ENCODE peak calls at places on chromosomes 2 and 18, in four cellular contexts. W, F, T and V are unnamed samples.

GRCh38 chr18:55381277-55381676 is 206.7 kb downstream of the TCF4 start:
- DNase-seq in F (no peak), T (no peak), W (no peak), V (no peak)

GRCh38 chr2:235940330-235940729 is 227.9 kb downstream of the GBX2 start:
- DNase-seq in T (peak; percentile 47), F (no peak), W (no peak), V (no peak)

GRCh38 chr2:159982270-159982669 is 80.1 kb downstream of the PLA2R1 start:
- DNase-seq in W (no peak), T (no peak), F (no peak), V (no peak)

GRCh38 chr2:86251840-86252266 is 52.6 kb downstream of the MRPL35 start:
- DNase-seq in W (peak; percentile 66), T (no peak), F (no peak), V (no peak)

GRCh38 chr18:63099026-63099840 is 220.3 kb downstream of the BCL2 start:
- DNase-seq in T (no peak), F (no peak), W (no peak), V (no peak)

GRCh38 chr2:38602136-38602731 is 494 bp downstream of the HNRNPLL start:
- DNase-seq in W (no peak), T (no peak), F (no peak), V (peak; percentile 46)

GRCh38 chr2:241618296-241618805 is 18.6 kb downstream of the THAP4 start:
- DNase-seq in W (no peak), F (peak; percentile 11), T (no peak), V (no peak)

GRCh38 chr2:50014168-50014567 is 859.9 kb upstream of the FSHR start:
- DNase-seq in F (no peak), T (no peak), W (no peak), V (no peak)

GRCh38 chr2:106012591-106013347 is 181.3 kb downstream of the UXS1 start:
- DNase-seq in T (no peak), W (no peak), F (no peak), V (no peak)

GRCh38 chr2:179237209-179237946 is 27.3 kb downstream of the SESTD1 start:
- DNase-seq in T (no peak), F (no peak), W (peak; percentile 22), V (no peak)

GRCh38 chr2:43050866-43051265 is 175.5 kb downstream of the ZFP36L2 start:
- DNase-seq in F (no peak), W (no peak), T (no peak), V (peak; percentile 1)

GRCh38 chr2:240247868-240248820 is 107.7 kb upstream of the OTOS start:
- DNase-seq in F (no peak), W (no peak), T (no peak), V (no peak)

GRCh38 chr2:233480490-233481202 is 85.9 kb downstream of the USP40 start:
- DNase-seq in W (peak; percentile 18), T (no peak), F (no peak), V (no peak)

DNA sequence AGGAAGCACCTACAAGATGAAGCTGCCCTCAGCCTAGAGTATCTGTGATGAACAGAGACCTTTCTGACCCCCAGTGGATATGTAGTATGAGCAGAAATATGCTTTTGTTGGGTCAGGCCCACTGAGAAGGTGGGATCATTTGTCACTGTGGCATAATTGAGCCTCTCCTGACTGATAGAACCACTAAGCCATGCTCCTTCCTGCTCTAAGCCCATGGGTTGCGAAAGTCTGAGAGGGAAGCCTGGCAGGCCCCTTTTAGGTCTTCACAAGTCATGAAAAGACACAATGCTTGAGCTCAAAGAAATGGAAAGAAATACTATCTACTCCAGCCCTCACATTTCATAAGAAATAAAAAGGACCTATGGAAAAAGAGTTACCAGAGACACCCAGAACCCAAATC is 127.7 kb downstream of the TNS1 start:
- DNase-seq in F (no peak), W (no peak), T (no peak), V (no peak)
- TF ChIP-seq CBFB in F (no peak), W (no peak), T (no peak), V (no peak)

GRCh38 chr2:60957224-60957623 is 60.3 kb upstream of the PEX13 start:
- DNase-seq in F (no peak), W (no peak), T (no peak), V (no peak)
- TF ChIP-seq USF2 in F (no peak), W (no peak), T (no peak), V (no peak)

DNA sequence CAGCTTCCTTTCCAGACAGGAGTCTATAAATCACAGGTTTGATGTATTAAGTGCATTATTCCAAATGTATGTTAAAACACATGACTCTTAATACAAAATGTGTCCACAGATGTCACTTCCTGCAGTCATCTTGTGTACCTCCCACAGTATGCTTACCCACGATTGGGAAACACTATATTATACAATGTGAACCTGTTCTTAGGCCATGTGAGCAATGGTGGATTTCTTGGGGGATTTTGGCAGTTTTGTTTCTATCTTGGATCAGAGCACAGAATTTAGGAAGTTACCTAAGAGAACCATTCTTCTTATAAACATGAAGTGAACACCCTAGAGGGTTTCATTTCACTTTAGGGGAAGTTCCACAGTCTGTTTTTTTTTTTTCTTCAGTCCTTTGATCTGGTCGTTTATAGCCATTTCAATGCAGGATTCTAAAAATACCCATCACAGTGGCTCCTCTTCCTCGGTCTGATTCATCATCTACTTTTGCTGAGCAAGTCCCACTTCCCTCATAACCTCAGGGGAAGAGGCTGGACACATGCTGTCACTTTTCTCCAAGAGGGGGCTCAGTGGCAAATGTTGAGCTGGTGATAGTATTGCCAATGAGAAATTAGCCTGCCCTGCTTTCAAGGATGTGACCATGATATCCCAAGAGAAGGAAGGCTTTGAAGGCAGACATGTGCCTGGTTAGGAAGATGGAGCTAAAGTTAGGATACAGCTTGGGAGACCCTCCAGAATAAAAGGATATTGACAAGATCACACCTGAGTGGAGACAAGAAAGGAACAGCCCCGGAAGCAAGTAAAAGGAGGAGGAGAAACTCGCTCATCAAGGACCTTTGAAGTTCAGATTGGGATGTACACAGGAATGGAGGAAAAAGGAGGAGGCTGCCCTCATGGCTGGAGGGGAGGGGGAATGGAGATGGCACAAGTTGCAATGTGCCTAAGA is 22.6 kb downstream of the PLEK start:
- DNase-seq in W (no peak), F (peak; percentile 95), T (no peak), V (no peak)
- TF ChIP-seq CBFB in W (no peak), F (peak; percentile 65), T (no peak), V (no peak)

DNA sequence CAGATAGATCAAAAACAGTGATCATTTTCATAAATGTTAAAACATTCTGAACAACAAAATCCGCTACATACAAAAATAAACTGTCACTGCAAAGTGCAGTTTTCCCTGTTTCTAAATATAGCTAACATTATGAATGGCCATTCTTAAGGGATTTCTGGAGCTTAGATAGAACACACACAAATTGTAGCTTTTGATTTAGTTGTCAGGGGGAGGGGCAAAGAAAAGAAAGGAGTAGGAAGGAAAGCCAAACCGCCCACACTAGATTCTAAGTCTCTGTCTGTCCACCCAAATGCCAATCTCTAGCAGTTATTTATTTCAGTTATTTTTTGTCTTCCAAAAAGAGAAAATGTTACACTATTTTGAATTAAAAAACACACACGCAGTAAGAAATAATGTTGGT is 182.4 kb downstream of the CDH2 start:
- DNase-seq in F (no peak), W (no peak), T (no peak), V (no peak)
- TF ChIP-seq USF2 in F (no peak), W (no peak), T (no peak), V (no peak)

GRCh38 chr2:127580167-127581049 is 44.9 kb downstream of the MYO7B start:
- DNase-seq in F (no peak), T (no peak), W (no peak), V (no peak)
- TF ChIP-seq CBFB in F (no peak), T (no peak), W (no peak), V (no peak)

DNA sequence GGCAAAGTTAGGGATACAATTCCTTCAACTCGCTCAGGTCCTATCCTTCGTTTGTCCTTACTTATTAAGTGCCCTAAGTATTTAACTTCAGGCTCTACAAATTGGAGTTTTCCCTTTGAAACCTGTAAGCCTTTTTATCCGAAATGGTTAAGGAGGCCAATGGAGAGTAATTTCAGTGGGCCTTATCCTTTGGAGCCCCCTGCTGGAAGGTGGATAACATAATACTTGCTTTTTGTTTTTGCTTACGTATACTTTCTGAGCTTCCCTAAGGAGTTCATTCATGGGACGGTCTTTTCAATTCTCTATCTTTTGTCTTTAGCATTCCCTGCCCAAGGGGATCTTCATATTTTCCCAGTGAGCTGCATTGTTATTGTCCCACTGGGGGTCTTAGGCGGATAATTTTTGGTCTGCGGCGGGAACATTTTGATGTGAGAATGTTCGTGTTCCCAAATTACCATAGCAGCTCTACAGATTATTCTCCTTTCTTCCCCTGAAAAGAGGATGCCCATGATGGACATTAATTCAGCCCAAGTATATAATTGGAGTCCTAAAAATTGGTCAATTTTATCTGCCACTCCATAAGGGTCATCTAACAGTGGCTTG is 34.4 kb upstream of the TRAPPC8 start:
- DNase-seq in T (peak; percentile 60), F (no peak), W (peak; percentile 68), V (peak; percentile 56)
- TF ChIP-seq USF2 in T (no peak), F (no peak), W (no peak), V (no peak)

GRCh38 chr2:69689969-69690368 is 46.4 kb upstream of the AAK1 start:
- DNase-seq in T (no peak), W (no peak), F (no peak), V (no peak)
- TF ChIP-seq CBFB in T (no peak), W (no peak), F (no peak), V (no peak)

DNA sequence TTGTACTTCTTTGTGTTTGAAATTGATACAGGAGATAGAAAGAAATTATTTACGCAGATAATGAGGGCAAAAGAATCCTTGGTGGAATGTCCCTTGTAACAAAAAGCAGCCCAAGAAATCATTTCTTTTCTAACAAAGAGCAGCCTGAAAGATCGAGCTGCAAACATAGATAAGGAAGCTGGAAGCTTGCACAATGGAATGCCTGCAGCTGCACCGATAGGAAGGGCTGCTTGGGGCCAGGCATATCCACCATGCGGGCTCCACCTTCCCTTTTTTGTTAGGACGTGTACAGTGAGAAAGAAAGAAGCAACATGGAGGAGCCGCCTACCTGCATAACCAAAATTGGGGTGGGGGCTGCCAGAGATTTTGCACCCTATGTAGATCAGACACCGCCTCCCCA is 568.7 kb downstream of the METTL4 start:
- DNase-seq in F (no peak), W (no peak), T (no peak), V (no peak)
- TF ChIP-seq USF2 in F (no peak), W (no peak), T (no peak), V (no peak)

DNA sequence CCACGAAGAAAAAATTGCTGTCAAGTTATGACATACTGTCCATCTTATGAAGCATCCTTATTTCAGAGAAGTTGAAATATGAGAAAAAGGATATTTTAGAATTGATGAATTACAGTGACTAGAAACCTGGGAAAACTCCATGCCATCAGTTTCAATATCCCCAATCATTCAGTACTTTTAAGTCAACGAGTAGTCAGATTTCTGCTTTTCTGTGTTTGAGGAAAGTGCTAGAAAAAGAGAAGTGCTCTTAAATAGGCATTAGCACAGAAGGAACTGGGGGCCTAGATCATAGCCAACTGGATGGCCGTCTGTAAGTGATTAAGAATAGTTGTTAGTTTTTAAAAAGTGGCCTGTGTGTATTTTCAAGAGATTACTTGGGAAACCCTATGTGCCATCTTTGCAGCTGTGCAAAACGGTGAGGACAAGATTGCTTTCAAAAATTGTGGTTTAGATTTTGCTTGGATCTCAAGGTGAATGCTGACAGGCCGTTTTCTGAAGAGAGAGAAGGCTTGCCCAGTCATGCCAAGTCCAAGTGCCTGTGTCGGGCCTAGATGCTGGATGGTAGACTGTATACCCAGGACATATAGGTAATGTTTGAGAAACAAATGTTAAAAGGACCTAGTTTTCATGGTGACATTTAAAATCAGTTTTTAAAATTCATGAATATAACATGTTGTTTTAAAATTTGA is 5.1 kb downstream of the NEDD4L start:
- DNase-seq in T (no peak), W (no peak), F (no peak), V (no peak)
- TF ChIP-seq CBFB in T (no peak), W (no peak), F (no peak), V (no peak)